ENCODE peak calls at places on chromosomes 2 and 18, in five cellular contexts. One of them, this sample, is unnamed.

GRCh38 chr2:10932345-10933151 is 20.8 kb downstream of the KCNF1 start:
- DNase-seq in esophagus squamous epithelium: no peak
- DNase-seq in lower lobe of right lung: no peak
- DNase-seq in left ventricle myocardium inferior: no peak
- DNase-seq in stomach: no peak
- DNase-seq in this sample: no peak

GRCh38 chr2:5322414-5322813 is 369.8 kb upstream of the SOX11 start:
- DNase-seq in esophagus squamous epithelium: no peak
- DNase-seq in stomach: no peak
- DNase-seq in lower lobe of right lung: no peak
- DNase-seq in left ventricle myocardium inferior: no peak
- DNase-seq in this sample: no peak

GRCh38 chr2:206635016-206635415 is 7.3 kb upstream of the FAM237A start:
- DNase-seq in left ventricle myocardium inferior: no peak
- DNase-seq in lower lobe of right lung: no peak
- DNase-seq in stomach: no peak
- DNase-seq in esophagus squamous epithelium: no peak
- DNase-seq in this sample: no peak

GRCh38 chr2:39265315-39265714 is 21.5 kb upstream of the CDKL4 start:
- DNase-seq in stomach: no peak
- DNase-seq in esophagus squamous epithelium: no peak
- DNase-seq in lower lobe of right lung: no peak
- DNase-seq in left ventricle myocardium inferior: no peak
- DNase-seq in this sample: no peak

GRCh38 chr2:145874466-145874865 is 1354.5 kb upstream of the ZEB2 start:
- DNase-seq in left ventricle myocardium inferior: no peak
- DNase-seq in esophagus squamous epithelium: no peak
- DNase-seq in lower lobe of right lung: no peak
- DNase-seq in stomach: no peak
- DNase-seq in this sample: no peak

GRCh38 chr2:174492963-174493431 is 6.2 kb upstream of the GPR155 start:
- DNase-seq in stomach: no peak
- DNase-seq in lower lobe of right lung: no peak
- DNase-seq in left ventricle myocardium inferior: no peak
- DNase-seq in esophagus squamous epithelium: no peak
- DNase-seq in this sample: peak

GRCh38 chr2:122117371-122117770 is 361.9 kb downstream of the TSN start:
- DNase-seq in stomach: no peak
- DNase-seq in esophagus squamous epithelium: no peak
- DNase-seq in left ventricle myocardium inferior: no peak
- DNase-seq in lower lobe of right lung: no peak
- DNase-seq in this sample: no peak

GRCh38 chr2:23327897-23328296 is 57.1 kb upstream of the KLHL29 start:
- DNase-seq in esophagus squamous epithelium: no peak
- DNase-seq in left ventricle myocardium inferior: no peak
- DNase-seq in stomach: no peak
- DNase-seq in lower lobe of right lung: no peak
- DNase-seq in this sample: no peak

GRCh38 chr18:49999128-49999527 is 185.8 kb upstream of the ACAA2 start:
- DNase-seq in lower lobe of right lung: no peak
- DNase-seq in stomach: no peak
- DNase-seq in left ventricle myocardium inferior: no peak
- DNase-seq in esophagus squamous epithelium: no peak
- DNase-seq in this sample: no peak

GRCh38 chr2:217621391-217621801 is 381.4 kb downstream of the TNS1 start:
- DNase-seq in left ventricle myocardium inferior: no peak
- DNase-seq in lower lobe of right lung: no peak
- DNase-seq in stomach: no peak
- DNase-seq in esophagus squamous epithelium: no peak
- DNase-seq in this sample: no peak

GRCh38 chr2:181585732-181586131 is 71.2 kb downstream of the CERKL start:
- DNase-seq in esophagus squamous epithelium: no peak
- DNase-seq in lower lobe of right lung: no peak
- DNase-seq in left ventricle myocardium inferior: no peak
- DNase-seq in stomach: no peak
- DNase-seq in this sample: no peak

GRCh38 chr2:110674620-110675555 is 3.0 kb downstream of the BUB1 start:
- DNase-seq in stomach: peak
- DNase-seq in esophagus squamous epithelium: no peak
- DNase-seq in left ventricle myocardium inferior: no peak
- DNase-seq in lower lobe of right lung: peak
- DNase-seq in this sample: peak

GRCh38 chr2:68721482-68722071 is 13.0 kb upstream of the ARHGAP25 start:
- DNase-seq in lower lobe of right lung: no peak
- DNase-seq in left ventricle myocardium inferior: no peak
- DNase-seq in stomach: peak
- DNase-seq in esophagus squamous epithelium: no peak
- DNase-seq in this sample: no peak

GRCh38 chr2:64707276-64707675 is 53.6 kb upstream of the SERTAD2 start:
- DNase-seq in left ventricle myocardium inferior: no peak
- DNase-seq in esophagus squamous epithelium: no peak
- DNase-seq in lower lobe of right lung: no peak
- DNase-seq in stomach: no peak
- DNase-seq in this sample: no peak

GRCh38 chr2:66545227-66545626 is 110.3 kb downstream of the MEIS1 start:
- DNase-seq in lower lobe of right lung: no peak
- DNase-seq in stomach: no peak
- DNase-seq in esophagus squamous epithelium: no peak
- DNase-seq in left ventricle myocardium inferior: no peak
- DNase-seq in this sample: no peak

GRCh38 chr2:101518470-101519172 is 43.7 kb upstream of the RFX8 start:
- DNase-seq in lower lobe of right lung: no peak
- DNase-seq in stomach: peak
- DNase-seq in esophagus squamous epithelium: no peak
- DNase-seq in left ventricle myocardium inferior: peak
- DNase-seq in this sample: no peak

GRCh38 chr2:143248631-143249030 is 119.4 kb downstream of the ARHGAP15 start:
- DNase-seq in left ventricle myocardium inferior: no peak
- DNase-seq in esophagus squamous epithelium: no peak
- DNase-seq in lower lobe of right lung: no peak
- DNase-seq in stomach: no peak
- DNase-seq in this sample: no peak

GRCh38 chr18:61948842-61949438 is 56.1 kb upstream of the RNF152 start:
- DNase-seq in stomach: no peak
- DNase-seq in lower lobe of right lung: no peak
- DNase-seq in esophagus squamous epithelium: no peak
- DNase-seq in left ventricle myocardium inferior: no peak
- DNase-seq in this sample: no peak

GRCh38 chr18:463442-464310 is 36.8 kb downstream of the COLEC12 start:
- DNase-seq in lower lobe of right lung: peak
- DNase-seq in stomach: no peak
- DNase-seq in left ventricle myocardium inferior: no peak
- DNase-seq in esophagus squamous epithelium: no peak
- DNase-seq in this sample: no peak

GRCh38 chr18:58091099-58091611 is 47.1 kb downstream of the NEDD4L start:
- DNase-seq in lower lobe of right lung: no peak
- DNase-seq in esophagus squamous epithelium: no peak
- DNase-seq in left ventricle myocardium inferior: no peak
- DNase-seq in stomach: peak
- DNase-seq in this sample: no peak

GRCh38 chr2:166957686-166958085 is 69.4 kb downstream of the XIRP2 start:
- DNase-seq in esophagus squamous epithelium: no peak
- DNase-seq in stomach: no peak
- DNase-seq in lower lobe of right lung: no peak
- DNase-seq in left ventricle myocardium inferior: no peak
- DNase-seq in this sample: no peak

GRCh38 chr18:33210575-33211189 is 229.8 kb downstream of the CCDC178 start:
- DNase-seq in esophagus squamous epithelium: no peak
- DNase-seq in left ventricle myocardium inferior: no peak
- DNase-seq in stomach: no peak
- DNase-seq in lower lobe of right lung: no peak
- DNase-seq in this sample: no peak

GRCh38 chr18:3450358-3451107 is 561 bp downstream of the TGIF1 start:
- DNase-seq in lower lobe of right lung: peak
- DNase-seq in stomach: peak
- DNase-seq in esophagus squamous epithelium: peak
- DNase-seq in left ventricle myocardium inferior: peak
- DNase-seq in this sample: peak

GRCh38 chr2:126288362-126288761 is 367.6 kb upstream of the GYPC start:
- DNase-seq in left ventricle myocardium inferior: no peak
- DNase-seq in lower lobe of right lung: no peak
- DNase-seq in stomach: no peak
- DNase-seq in esophagus squamous epithelium: no peak
- DNase-seq in this sample: no peak

GRCh38 chr2:157971702-157972101 is 95.6 kb upstream of the ACVR1 start:
- DNase-seq in stomach: no peak
- DNase-seq in esophagus squamous epithelium: no peak
- DNase-seq in left ventricle myocardium inferior: no peak
- DNase-seq in lower lobe of right lung: no peak
- DNase-seq in this sample: no peak

GRCh38 chr2:20141056-20141762 is 83.7 kb downstream of the SDC1 start:
- DNase-seq in esophagus squamous epithelium: no peak
- DNase-seq in left ventricle myocardium inferior: peak
- DNase-seq in stomach: peak
- DNase-seq in lower lobe of right lung: peak
- DNase-seq in this sample: no peak

GRCh38 chr2:74689671-74690070 is 35.6 kb downstream of the SEMA4F start:
- DNase-seq in left ventricle myocardium inferior: no peak
- DNase-seq in esophagus squamous epithelium: no peak
- DNase-seq in lower lobe of right lung: no peak
- DNase-seq in stomach: no peak
- DNase-seq in this sample: no peak

GRCh38 chr2:41932241-41933034 is 115.4 kb upstream of the PKDCC start:
- DNase-seq in esophagus squamous epithelium: peak
- DNase-seq in lower lobe of right lung: peak
- DNase-seq in left ventricle myocardium inferior: peak
- DNase-seq in stomach: peak
- DNase-seq in this sample: no peak

GRCh38 chr18:812673-813404 is 797 bp upstream of the YES1 start:
- DNase-seq in left ventricle myocardium inferior: peak
- DNase-seq in stomach: peak
- DNase-seq in esophagus squamous epithelium: peak
- DNase-seq in lower lobe of right lung: peak
- DNase-seq in this sample: peak

DNA sequence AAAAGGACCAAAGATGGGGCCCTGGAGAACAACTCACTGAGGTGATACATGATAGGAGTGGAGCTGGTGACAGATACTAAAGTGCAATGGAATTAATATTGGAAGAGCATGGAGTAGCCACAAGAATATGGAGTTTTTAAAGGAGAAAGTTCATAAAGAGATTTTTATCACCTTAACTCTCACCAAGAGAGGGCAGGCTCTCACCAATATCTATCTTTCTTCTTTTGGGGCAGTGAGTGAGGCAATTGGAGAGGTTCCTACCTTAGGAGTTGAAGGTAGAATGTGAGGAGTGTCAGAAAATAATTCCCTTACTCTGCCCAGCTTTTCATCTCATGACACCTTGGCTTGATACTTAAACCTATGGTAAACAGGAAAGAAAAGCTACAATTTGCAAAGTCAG is 233.7 kb upstream of the CWC22 start:
- DNase-seq in left ventricle myocardium inferior: no peak
- DNase-seq in lower lobe of right lung: no peak
- DNase-seq in stomach: no peak
- DNase-seq in esophagus squamous epithelium: no peak
- DNase-seq in this sample: no peak
- TF ChIP-seq CTCF in left ventricle myocardium inferior: no peak
- TF ChIP-seq CTCF in lower lobe of right lung: no peak
- TF ChIP-seq CTCF in stomach: no peak
- TF ChIP-seq CTCF in esophagus squamous epithelium: no peak
- TF ChIP-seq CTCF in this sample: no peak

DNA sequence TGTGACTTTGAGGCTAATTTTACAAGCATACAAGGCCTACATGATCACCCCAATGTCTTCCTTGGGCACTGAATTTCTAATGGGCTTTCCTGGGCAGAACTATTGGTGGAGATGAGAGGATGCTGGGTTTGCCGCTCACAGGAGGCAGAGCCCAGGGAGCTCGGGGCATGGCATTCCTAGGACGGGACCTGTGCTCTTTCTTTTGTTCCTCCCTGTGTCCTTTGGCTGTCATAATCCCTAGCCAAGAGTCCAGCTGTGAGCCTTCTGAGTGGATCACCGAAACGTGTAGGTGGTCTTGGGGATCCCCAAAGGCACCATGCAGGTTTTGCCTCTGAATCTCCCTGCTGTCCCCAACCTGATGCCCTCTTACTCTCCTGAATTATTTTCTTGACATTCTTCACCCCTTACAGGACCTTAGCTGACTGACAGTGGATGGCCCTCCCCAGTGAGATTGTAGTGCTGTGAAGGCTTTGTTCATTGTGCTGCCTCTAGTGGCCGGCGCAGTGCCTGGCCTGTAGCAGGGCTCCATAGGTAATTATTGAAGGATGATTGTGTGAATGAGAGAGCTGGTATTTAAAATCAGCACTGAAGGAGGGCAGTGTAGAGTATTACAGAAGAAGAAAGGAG is 221.9 kb downstream of the ZNF407 start:
- DNase-seq in esophagus squamous epithelium: no peak
- DNase-seq in stomach: no peak
- DNase-seq in left ventricle myocardium inferior: no peak
- DNase-seq in lower lobe of right lung: no peak
- DNase-seq in this sample: no peak
- TF ChIP-seq CTCF in esophagus squamous epithelium: peak
- TF ChIP-seq CTCF in stomach: no peak
- TF ChIP-seq CTCF in left ventricle myocardium inferior: peak
- TF ChIP-seq CTCF in lower lobe of right lung: no peak
- TF ChIP-seq CTCF in this sample: peak

GRCh38 chr2:45132551-45132950 is 123.3 kb upstream of the SIX2 start:
- DNase-seq in lower lobe of right lung: no peak
- DNase-seq in stomach: no peak
- DNase-seq in esophagus squamous epithelium: no peak
- DNase-seq in left ventricle myocardium inferior: no peak
- DNase-seq in this sample: no peak
- TF ChIP-seq CTCF in lower lobe of right lung: no peak
- TF ChIP-seq CTCF in stomach: no peak
- TF ChIP-seq CTCF in esophagus squamous epithelium: no peak
- TF ChIP-seq CTCF in left ventricle myocardium inferior: no peak
- TF ChIP-seq CTCF in this sample: no peak

GRCh38 chr2:235170536-235171510 is 219.0 kb downstream of the SH3BP4 start:
- DNase-seq in esophagus squamous epithelium: no peak
- DNase-seq in stomach: no peak
- DNase-seq in left ventricle myocardium inferior: no peak
- DNase-seq in lower lobe of right lung: no peak
- DNase-seq in this sample: no peak
- TF ChIP-seq CTCF in esophagus squamous epithelium: no peak
- TF ChIP-seq CTCF in stomach: no peak
- TF ChIP-seq CTCF in left ventricle myocardium inferior: peak
- TF ChIP-seq CTCF in lower lobe of right lung: no peak
- TF ChIP-seq CTCF in this sample: no peak

GRCh38 chr2:140351692-140352091 is 1571.5 kb upstream of the NXPH2 start:
- DNase-seq in lower lobe of right lung: no peak
- DNase-seq in esophagus squamous epithelium: no peak
- DNase-seq in stomach: no peak
- DNase-seq in left ventricle myocardium inferior: no peak
- DNase-seq in this sample: no peak

GRCh38 chr2:140348826-140349225 is 1568.6 kb upstream of the NXPH2 start:
- DNase-seq in esophagus squamous epithelium: no peak
- DNase-seq in stomach: no peak
- DNase-seq in left ventricle myocardium inferior: no peak
- DNase-seq in lower lobe of right lung: no peak
- DNase-seq in this sample: no peak

GRCh38 chr2:140353541-140353940 is 1573.4 kb upstream of the NXPH2 start:
- DNase-seq in stomach: no peak
- DNase-seq in lower lobe of right lung: no peak
- DNase-seq in left ventricle myocardium inferior: no peak
- DNase-seq in esophagus squamous epithelium: no peak
- DNase-seq in this sample: no peak

GRCh38 chr2:140354544-140354943 is 1574.4 kb upstream of the NXPH2 start:
- DNase-seq in left ventricle myocardium inferior: no peak
- DNase-seq in lower lobe of right lung: no peak
- DNase-seq in stomach: no peak
- DNase-seq in esophagus squamous epithelium: no peak
- DNase-seq in this sample: no peak

GRCh38 chr2:140349695-140350094 is 1569.5 kb upstream of the NXPH2 start:
- DNase-seq in stomach: no peak
- DNase-seq in esophagus squamous epithelium: no peak
- DNase-seq in lower lobe of right lung: no peak
- DNase-seq in left ventricle myocardium inferior: no peak
- DNase-seq in this sample: no peak
- TF ChIP-seq CTCF in stomach: no peak
- TF ChIP-seq CTCF in esophagus squamous epithelium: no peak
- TF ChIP-seq CTCF in lower lobe of right lung: no peak
- TF ChIP-seq CTCF in left ventricle myocardium inferior: no peak
- TF ChIP-seq CTCF in this sample: no peak

This sample was measured in natural killer cell.